ENCODE peak calls at places on chromosomes 4 and X, in eight cellular contexts. L, N, Y, H, Q, R, T and I are unnamed samples. For H3K9me3, the result is how much of the 10 kb centered on the place peaks cover.

GRCh38 chr4:10765386-10765785 is 80.8 kb upstream of the CLNK start:
- DNase-seq in Q (no peak), Y (no peak), T (no peak), L (no peak), N (no peak), R (no peak), H (no peak), I (no peak)

GRCh38 chr4:102730968-102731533 is 29.7 kb downstream of the MANBA start:
- DNase-seq in N (no peak), H (no peak), Q (no peak), L (no peak), Y (no peak), R (no peak), T (no peak), I (no peak)

GRCh38 chr4:117545042-117545441 is 459.7 kb upstream of the TRAM1L1 start:
- DNase-seq in T (peak), L (no peak), R (no peak), Y (no peak), Q (no peak), H (no peak), N (no peak), I (no peak)

GRCh38 chr4:103996637-103997036 is 276.9 kb upstream of the TACR3 start:
- DNase-seq in H (no peak), R (no peak), Y (peak), T (peak), Q (no peak), L (no peak), N (no peak), I (peak)

GRCh38 chrX:10245901-10246696 is 89.3 kb downstream of the CLCN4 start:
- DNase-seq in L (no peak), H (no peak), R (no peak), Q (no peak), Y (no peak), T (no peak), N (no peak), I (no peak)

GRCh38 chr4:105895609-105896460 is 564 bp downstream of the NPNT start:
- DNase-seq in R (peak), L (peak), T (peak), H (no peak), N (no peak), Q (peak), Y (no peak), I (peak)

GRCh38 chr4:75169020-75169814 is 236.3 kb downstream of the PARM1 start:
- DNase-seq in R (no peak), H (no peak), L (no peak), Q (no peak), T (no peak), N (no peak), Y (no peak), I (no peak)

GRCh38 chr4:81165853-81166430 is 49.1 kb downstream of the PRKG2 start:
- DNase-seq in Q (no peak), N (no peak), L (peak), Y (no peak), T (peak), R (peak), H (no peak), I (no peak)

GRCh38 chr4:159227984-159228383 is 125.1 kb downstream of the RAPGEF2 start:
- DNase-seq in N (peak), H (no peak), R (peak), L (peak), Q (peak), Y (no peak), T (peak), I (peak)

GRCh38 chrX:34987646-34988045 is 45.0 kb downstream of the FAM47B start:
- DNase-seq in T (no peak), H (no peak), Q (no peak), N (no peak), Y (no peak), R (no peak), L (no peak), I (no peak)

GRCh38 chr4:112557676-112558411 is 41.9 kb upstream of the NEUROG2 start:
- DNase-seq in N (no peak), T (peak), Q (no peak), H (no peak), R (no peak), Y (no peak), L (no peak), I (no peak)

GRCh38 chrX:56788229-56788628 is 59.2 kb downstream of the NBDY start:
- DNase-seq in N (no peak), L (no peak), T (no peak), Q (no peak), H (no peak), R (no peak), Y (no peak), I (no peak)

GRCh38 chrX:107714196-107714811 is 61.3 kb downstream of the TSC22D3 start:
- DNase-seq in Q (peak), N (no peak), L (no peak), T (no peak), H (no peak), Y (no peak), R (peak), I (no peak)

GRCh38 chrX:114798902-114799301 is 215.0 kb downstream of the HTR2C start:
- DNase-seq in R (no peak), Y (no peak), Q (no peak), T (peak), N (no peak), H (no peak), L (no peak), I (no peak)

GRCh38 chr4:144646523-144647094 is 653 bp downstream of the HHIP start:
- DNase-seq in Q (no peak), T (peak), L (peak), R (no peak), H (no peak), Y (no peak), N (no peak), I (no peak)

GRCh38 chrX:18793601-18794089 is 86.2 kb downstream of the PPEF1 start:
- DNase-seq in T (no peak), Q (no peak), R (no peak), H (no peak), L (no peak), Y (no peak), N (no peak), I (no peak)

GRCh38 chr4:143188325-143189088 is 3.8 kb downstream of the USP38 start:
- DNase-seq in N (no peak), T (no peak), H (no peak), Y (no peak), Q (no peak), L (no peak), R (no peak), I (no peak)

GRCh38 chr4:53693909-53694308 is 102.6 kb upstream of the LNX1 start:
- DNase-seq in R (no peak), T (no peak), Y (no peak), Q (no peak), L (no peak), H (no peak), N (no peak), I (no peak)

GRCh38 chr4:139704915-139705485 is 39.4 kb downstream of the MGST2 start:
- DNase-seq in L (no peak), N (no peak), Y (no peak), Q (no peak), T (peak), H (no peak), R (no peak), I (no peak)

GRCh38 chrX:40468033-40468979 is 112.5 kb upstream of the ATP6AP2 start:
- DNase-seq in Q (peak), Y (peak), L (no peak), R (no peak), H (no peak), T (peak), N (peak), I (no peak)

GRCh38 chrX:55713635-55714034 is 3.9 kb upstream of the RRAGB start:
- DNase-seq in T (no peak), R (no peak), Q (no peak), H (no peak), L (no peak), N (no peak), Y (no peak), I (no peak)

GRCh38 chr4:173821851-173822250 is 291.8 kb upstream of the HAND2 start:
- DNase-seq in L (no peak), H (no peak), R (no peak), N (no peak), Y (no peak), T (no peak), Q (no peak), I (no peak)

GRCh38 chr4:14893713-14894112 is 108.6 kb upstream of the CPEB2 start:
- DNase-seq in Q (no peak), Y (no peak), H (no peak), L (no peak), N (no peak), R (no peak), T (no peak), I (no peak)

DNA sequence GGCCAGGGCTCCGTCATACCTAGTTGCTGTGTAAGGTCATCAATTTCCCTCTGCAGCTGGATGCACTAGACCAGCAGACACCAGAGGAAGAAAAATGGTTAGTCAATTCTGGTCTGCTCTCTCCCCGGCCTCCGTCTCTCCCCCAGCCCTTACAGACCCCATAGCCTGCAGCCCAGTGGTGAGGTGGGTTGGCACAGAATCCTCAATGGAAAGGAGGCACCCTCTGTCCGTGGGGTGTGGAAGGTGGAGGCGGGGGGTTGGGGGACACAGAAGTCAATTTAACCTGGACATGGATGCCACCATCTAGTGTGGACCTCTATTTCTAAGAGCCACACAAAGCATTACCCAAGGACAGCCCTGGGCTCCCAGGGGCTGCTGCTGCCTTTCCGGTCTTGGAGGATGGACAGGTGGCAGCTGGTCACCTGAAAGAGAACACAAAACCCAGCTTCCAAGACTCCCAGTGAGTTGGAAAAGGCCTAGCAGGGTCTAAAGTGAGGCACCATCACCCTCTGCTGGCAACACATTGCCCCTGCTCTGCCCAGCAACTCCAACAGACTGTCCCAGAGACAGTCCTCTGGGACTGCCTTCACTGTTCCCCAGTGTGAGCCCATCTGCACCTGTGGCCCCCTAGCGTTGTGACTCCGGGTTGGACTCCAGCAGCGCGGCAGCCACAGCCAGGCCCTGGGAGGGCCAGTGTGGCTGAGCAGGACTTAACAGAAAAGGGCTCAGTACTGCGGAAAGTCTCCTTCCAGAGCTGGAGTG is 40.1 kb upstream of the NHSL2 start:
- DNase-seq in H (no peak), Q (no peak), N (no peak), Y (no peak), R (no peak), T (peak), L (no peak), I (no peak)
- TF ChIP-seq CTCF in H (no peak), Q (no peak), N (no peak), Y (peak), R (no peak), T (peak), L (no peak), I (peak)

GRCh38 chr4:40201898-40202297 is 5.1 kb downstream of the RHOH start:
- DNase-seq in L (no peak), N (no peak), H (no peak), Q (no peak), T (no peak), R (no peak), Y (no peak), I (no peak)
- H3K4me3 ChIP-seq in L (no peak), N (no peak), H (no peak), Q (no peak), T (no peak), R (no peak), Y (no peak), I (no peak)

DNA sequence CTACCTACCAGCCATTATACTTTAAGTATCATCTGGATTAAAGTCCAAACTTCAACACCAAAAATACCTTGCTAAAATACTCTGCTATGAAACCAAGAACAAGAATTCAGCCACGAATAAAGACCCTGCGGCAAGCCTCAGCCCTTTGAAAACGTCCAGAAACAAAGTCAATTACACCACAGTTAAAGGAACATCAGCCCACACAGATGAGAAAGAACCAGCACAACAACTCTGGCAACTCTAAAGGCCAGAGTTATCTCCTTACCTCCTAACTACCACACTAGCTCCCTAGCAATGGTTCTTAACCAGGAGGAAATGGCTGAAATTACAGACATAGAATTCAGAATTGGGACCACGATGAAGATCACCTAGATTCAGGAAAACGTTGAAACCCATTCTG is 23.4 kb downstream of the ABCB7 start:
- DNase-seq in N (no peak), Y (no peak), Q (no peak), L (no peak), T (no peak), R (no peak), H (no peak), I (no peak)
- H3K9me3 ChIP-seq in N (under half), Y (under half), Q (under half), L (under half), T (under half), R (under half), H (under half), I (under half)

GRCh38 chr4:1278336-1278670 is 11.4 kb upstream of the MAEA start:
- DNase-seq in Q (no peak), H (no peak), N (no peak), T (peak), R (no peak), Y (peak), L (no peak), I (no peak)

GRCh38 chr4:1274871-1275270 is 14.8 kb upstream of the MAEA start:
- DNase-seq in L (no peak), N (no peak), Y (no peak), T (no peak), Q (no peak), R (no peak), H (no peak), I (no peak)

GRCh38 chr4:1279253-1279652 is 10.4 kb upstream of the MAEA start:
- DNase-seq in T (no peak), H (no peak), L (no peak), R (no peak), N (no peak), Y (no peak), Q (no peak), I (no peak)

GRCh38 chr4:1276984-1277383 is 12.7 kb upstream of the MAEA start:
- DNase-seq in N (no peak), R (no peak), L (no peak), T (no peak), Y (no peak), Q (no peak), H (no peak), I (no peak)

DNA sequence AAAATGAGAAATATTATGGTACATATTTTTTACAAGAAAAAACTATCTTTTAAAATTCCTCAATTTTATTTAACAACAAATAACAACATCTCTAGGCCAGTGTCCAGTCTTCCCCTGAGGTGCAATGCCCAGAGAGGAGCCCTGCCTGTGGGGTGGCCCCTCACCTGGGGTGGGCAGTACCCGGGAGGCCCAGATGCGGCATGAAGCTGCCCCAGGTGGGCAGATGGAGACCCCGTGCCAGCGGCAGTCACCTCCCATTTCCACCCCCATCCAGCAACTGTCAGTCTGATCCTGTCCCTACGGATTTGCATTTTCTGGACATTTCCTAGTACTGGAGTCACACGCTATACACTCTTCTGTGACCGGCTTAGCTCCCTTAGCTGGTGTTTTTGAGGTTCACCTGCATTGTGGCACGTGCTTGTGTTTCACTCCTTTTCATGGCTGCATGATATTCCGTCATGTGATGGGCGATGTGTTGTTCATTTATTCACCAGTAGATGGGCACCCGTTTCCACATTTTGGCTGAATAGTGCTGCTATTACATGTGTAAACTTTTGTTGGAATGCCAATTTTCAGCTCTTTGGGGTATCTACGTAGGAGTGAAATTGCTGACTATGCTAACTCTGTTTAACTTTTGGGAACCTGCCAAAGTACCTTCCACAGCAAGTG is 11.9 kb upstream of the MAEA start:
- DNase-seq in H (no peak), T (no peak), Y (no peak), R (no peak), N (no peak), Q (no peak), L (no peak), I (no peak)
- TF ChIP-seq CTCF in H (peak), T (no peak), Y (no peak), R (no peak), N (no peak), Q (no peak), L (no peak), I (peak)

GRCh38 chrX:123476636-123477219 is 256.1 kb downstream of the THOC2 start:
- DNase-seq in Y (no peak), Q (no peak), N (peak), H (no peak), R (no peak), L (no peak), T (peak), I (no peak)

GRCh38 chrX:123487674-123488073 is 245.2 kb downstream of the THOC2 start:
- DNase-seq in L (no peak), R (no peak), Y (no peak), T (peak), H (no peak), Q (no peak), N (no peak), I (no peak)

GRCh38 chrX:123487226-123487625 is 245.6 kb downstream of the THOC2 start:
- DNase-seq in L (no peak), Q (no peak), Y (no peak), N (no peak), R (no peak), T (peak), H (no peak), I (no peak)

GRCh38 chrX:123477673-123478072 is 255.2 kb downstream of the THOC2 start:
- DNase-seq in H (no peak), R (no peak), N (no peak), Q (no peak), T (no peak), Y (no peak), L (no peak), I (no peak)

DNA sequence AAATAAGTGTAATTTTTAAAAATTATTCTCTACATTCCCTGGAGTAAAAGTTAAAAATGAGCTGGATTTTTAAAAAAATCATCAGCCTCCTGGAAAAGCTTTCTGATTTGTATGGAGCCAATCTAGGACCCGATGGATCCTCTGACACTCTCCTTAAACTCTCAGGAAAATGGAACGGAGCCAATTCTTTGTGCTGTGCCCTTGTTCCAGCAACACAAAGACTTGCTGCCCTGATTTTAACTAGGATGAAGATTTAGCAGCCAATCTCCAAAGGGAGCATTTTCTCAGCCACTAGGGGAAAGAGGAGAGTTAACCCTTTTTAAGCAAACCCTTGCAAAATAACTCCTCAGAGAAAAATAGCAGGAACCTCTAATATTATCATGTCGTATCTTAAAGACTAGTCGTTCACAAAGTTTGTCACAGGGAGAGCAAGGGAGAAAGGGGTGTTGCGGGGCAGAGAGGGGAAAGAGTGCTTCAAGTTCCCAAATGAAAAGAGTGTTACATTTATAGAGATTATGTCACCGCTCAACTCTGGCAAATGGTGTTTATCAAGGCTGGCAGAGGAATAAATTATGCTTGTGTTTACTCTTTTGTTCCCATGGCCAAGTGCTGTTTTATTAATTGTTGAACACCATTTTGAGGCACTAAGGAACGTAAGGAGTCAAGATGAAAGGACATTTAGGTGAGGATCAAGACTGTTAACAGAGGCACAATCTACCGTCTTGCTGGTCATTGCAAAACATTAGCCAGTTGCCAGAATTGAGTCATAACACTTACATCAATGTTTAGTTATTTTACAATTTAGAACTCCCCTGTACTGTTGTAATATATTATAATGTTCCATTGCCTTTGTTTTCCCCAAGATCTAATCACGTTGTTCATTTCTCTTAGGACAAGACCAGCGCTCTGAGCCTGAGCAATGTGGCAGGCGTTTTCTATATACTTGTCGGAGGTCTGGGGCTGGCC is 250.7 kb downstream of the THOC2 start:
- DNase-seq in L (no peak), T (peak), N (no peak), R (no peak), Q (no peak), Y (no peak), H (no peak), I (no peak)
- H3K4me3 ChIP-seq in L (no peak), T (no peak), N (no peak), R (no peak), Q (no peak), Y (no peak), H (no peak), I (no peak)

DNA sequence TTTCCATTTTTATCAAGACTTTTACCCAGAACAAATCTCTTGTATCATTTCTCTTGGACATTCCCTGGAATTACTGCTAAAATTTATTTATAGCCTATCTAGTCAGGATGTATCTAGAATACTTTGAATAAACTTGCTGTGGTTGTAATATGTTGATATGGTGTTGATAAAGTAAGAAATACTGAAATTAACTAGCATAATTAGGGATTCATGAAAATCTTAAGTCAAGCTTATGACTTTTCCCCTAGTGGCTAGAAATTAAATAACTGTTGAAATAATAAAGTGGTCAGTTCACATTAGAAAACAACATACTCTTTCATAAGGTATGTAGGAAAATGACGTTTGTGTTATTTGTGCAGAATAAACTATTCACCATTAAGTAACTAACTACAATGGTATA is 73.1 kb upstream of the ANKRD50 start:
- DNase-seq in N (no peak), R (no peak), H (no peak), T (no peak), Y (no peak), Q (no peak), L (no peak), I (no peak)
- H3K9me3 ChIP-seq in N (under half), R (under half), H (under half), T (under half), Y (under half), Q (under half), L (under half), I (under half)